ENCODE peak calls at places on chromosomes 3 and 15, in seven cellular contexts. One of them, this sample, is unnamed.

GRCh38 chr15:72312605-72313447 is 7.1 kb downstream of the CELF6 start:
- DNase-seq in activated T-helper 1 cell treated with anti-CD3 and anti-CD28 coated beads, Interleukin-12 subunit alpha, Interleukin-12 subunit beta, Interleukin-2, Interleukin-4 antibody, amounts not matched to agents 30 ng/mL and 10 ng/mL and 1 ng/mL, durations not matched to agents 14 hours and 24 hours and 36 hours: peak
- DNase-seq in GM04504: peak
- DNase-seq in endothelial cell: peak
- DNase-seq in kidney epithelial cell: peak
- DNase-seq in activated CD4-positive, alpha-beta T cell treated with anti-CD3 and anti-CD28 coated beads, Interleukin-2, amount 10 ng/mL, durations not matched to agents 7 days and 5 days: peak
- DNase-seq in AG09319: peak
- DNase-seq in this sample: peak

GRCh38 chr15:69403611-69404010 is 10.5 kb upstream of the KIF23 start:
- DNase-seq in activated T-helper 1 cell treated with anti-CD3 and anti-CD28 coated beads, Interleukin-12 subunit alpha, Interleukin-12 subunit beta, Interleukin-2, Interleukin-4 antibody, amounts not matched to agents 30 ng/mL and 10 ng/mL and 1 ng/mL, durations not matched to agents 14 hours and 24 hours and 36 hours: no peak
- DNase-seq in AG09319: peak
- DNase-seq in endothelial cell: no peak
- DNase-seq in GM04504: peak
- DNase-seq in activated CD4-positive, alpha-beta T cell treated with anti-CD3 and anti-CD28 coated beads, Interleukin-2, amount 10 ng/mL, durations not matched to agents 7 days and 5 days: no peak
- DNase-seq in kidney epithelial cell: no peak
- DNase-seq in this sample: no peak

GRCh38 chr3:65793495-65794200 is 245.1 kb downstream of the MAGI1 start:
- DNase-seq in endothelial cell: no peak
- DNase-seq in kidney epithelial cell: no peak
- DNase-seq in activated CD4-positive, alpha-beta T cell treated with anti-CD3 and anti-CD28 coated beads, Interleukin-2, amount 10 ng/mL, durations not matched to agents 7 days and 5 days: no peak
- DNase-seq in activated T-helper 1 cell treated with anti-CD3 and anti-CD28 coated beads, Interleukin-12 subunit alpha, Interleukin-12 subunit beta, Interleukin-2, Interleukin-4 antibody, amounts not matched to agents 30 ng/mL and 10 ng/mL and 1 ng/mL, durations not matched to agents 14 hours and 24 hours and 36 hours: no peak
- DNase-seq in GM04504: no peak
- DNase-seq in AG09319: no peak
- DNase-seq in this sample: no peak

GRCh38 chr15:51917493-51917892 is 54.1 kb downstream of the LEO1 start:
- DNase-seq in activated T-helper 1 cell treated with anti-CD3 and anti-CD28 coated beads, Interleukin-12 subunit alpha, Interleukin-12 subunit beta, Interleukin-2, Interleukin-4 antibody, amounts not matched to agents 30 ng/mL and 10 ng/mL and 1 ng/mL, durations not matched to agents 14 hours and 24 hours and 36 hours: no peak
- DNase-seq in kidney epithelial cell: peak
- DNase-seq in activated CD4-positive, alpha-beta T cell treated with anti-CD3 and anti-CD28 coated beads, Interleukin-2, amount 10 ng/mL, durations not matched to agents 7 days and 5 days: no peak
- DNase-seq in endothelial cell: peak
- DNase-seq in AG09319: no peak
- DNase-seq in GM04504: no peak
- DNase-seq in this sample: no peak

GRCh38 chr3:134039161-134039862 is 9.6 kb upstream of the SLCO2A1 start:
- DNase-seq in endothelial cell: no peak
- DNase-seq in GM04504: no peak
- DNase-seq in activated CD4-positive, alpha-beta T cell treated with anti-CD3 and anti-CD28 coated beads, Interleukin-2, amount 10 ng/mL, durations not matched to agents 7 days and 5 days: no peak
- DNase-seq in kidney epithelial cell: no peak
- DNase-seq in AG09319: no peak
- DNase-seq in activated T-helper 1 cell treated with anti-CD3 and anti-CD28 coated beads, Interleukin-12 subunit alpha, Interleukin-12 subunit beta, Interleukin-2, Interleukin-4 antibody, amounts not matched to agents 30 ng/mL and 10 ng/mL and 1 ng/mL, durations not matched to agents 14 hours and 24 hours and 36 hours: no peak
- DNase-seq in this sample: no peak

GRCh38 chr3:195755391-195755790 is 34.6 kb downstream of the MUC20 start:
- DNase-seq in endothelial cell: no peak
- DNase-seq in GM04504: no peak
- DNase-seq in activated T-helper 1 cell treated with anti-CD3 and anti-CD28 coated beads, Interleukin-12 subunit alpha, Interleukin-12 subunit beta, Interleukin-2, Interleukin-4 antibody, amounts not matched to agents 30 ng/mL and 10 ng/mL and 1 ng/mL, durations not matched to agents 14 hours and 24 hours and 36 hours: no peak
- DNase-seq in activated CD4-positive, alpha-beta T cell treated with anti-CD3 and anti-CD28 coated beads, Interleukin-2, amount 10 ng/mL, durations not matched to agents 7 days and 5 days: no peak
- DNase-seq in kidney epithelial cell: no peak
- DNase-seq in AG09319: no peak
- DNase-seq in this sample: no peak

GRCh38 chr3:144586382-144586781 is 614.8 kb downstream of the DIPK2A start:
- DNase-seq in activated CD4-positive, alpha-beta T cell treated with anti-CD3 and anti-CD28 coated beads, Interleukin-2, amount 10 ng/mL, durations not matched to agents 7 days and 5 days: no peak
- DNase-seq in GM04504: peak
- DNase-seq in endothelial cell: no peak
- DNase-seq in AG09319: peak
- DNase-seq in kidney epithelial cell: no peak
- DNase-seq in activated T-helper 1 cell treated with anti-CD3 and anti-CD28 coated beads, Interleukin-12 subunit alpha, Interleukin-12 subunit beta, Interleukin-2, Interleukin-4 antibody, amounts not matched to agents 30 ng/mL and 10 ng/mL and 1 ng/mL, durations not matched to agents 14 hours and 24 hours and 36 hours: no peak
- DNase-seq in this sample: no peak

GRCh38 chr15:68801572-68802148 is 19.0 kb downstream of the ANP32A start:
- DNase-seq in AG09319: no peak
- DNase-seq in GM04504: no peak
- DNase-seq in endothelial cell: no peak
- DNase-seq in activated T-helper 1 cell treated with anti-CD3 and anti-CD28 coated beads, Interleukin-12 subunit alpha, Interleukin-12 subunit beta, Interleukin-2, Interleukin-4 antibody, amounts not matched to agents 30 ng/mL and 10 ng/mL and 1 ng/mL, durations not matched to agents 14 hours and 24 hours and 36 hours: no peak
- DNase-seq in activated CD4-positive, alpha-beta T cell treated with anti-CD3 and anti-CD28 coated beads, Interleukin-2, amount 10 ng/mL, durations not matched to agents 7 days and 5 days: no peak
- DNase-seq in kidney epithelial cell: no peak
- DNase-seq in this sample: no peak

GRCh38 chr15:94327356-94327936 is 96.1 kb downstream of the MCTP2 start:
- DNase-seq in activated CD4-positive, alpha-beta T cell treated with anti-CD3 and anti-CD28 coated beads, Interleukin-2, amount 10 ng/mL, durations not matched to agents 7 days and 5 days: peak
- DNase-seq in endothelial cell: peak
- DNase-seq in kidney epithelial cell: no peak
- DNase-seq in GM04504: peak
- DNase-seq in AG09319: no peak
- DNase-seq in activated T-helper 1 cell treated with anti-CD3 and anti-CD28 coated beads, Interleukin-12 subunit alpha, Interleukin-12 subunit beta, Interleukin-2, Interleukin-4 antibody, amounts not matched to agents 30 ng/mL and 10 ng/mL and 1 ng/mL, durations not matched to agents 14 hours and 24 hours and 36 hours: no peak
- DNase-seq in this sample: no peak

GRCh38 chr3:171981271-171981605 is 58.1 kb upstream of the FNDC3B start:
- DNase-seq in GM04504: no peak
- DNase-seq in endothelial cell: no peak
- DNase-seq in activated CD4-positive, alpha-beta T cell treated with anti-CD3 and anti-CD28 coated beads, Interleukin-2, amount 10 ng/mL, durations not matched to agents 7 days and 5 days: no peak
- DNase-seq in AG09319: no peak
- DNase-seq in kidney epithelial cell: no peak
- DNase-seq in activated T-helper 1 cell treated with anti-CD3 and anti-CD28 coated beads, Interleukin-12 subunit alpha, Interleukin-12 subunit beta, Interleukin-2, Interleukin-4 antibody, amounts not matched to agents 30 ng/mL and 10 ng/mL and 1 ng/mL, durations not matched to agents 14 hours and 24 hours and 36 hours: no peak
- DNase-seq in this sample: no peak

This sample was measured in NK-92 treated with Interleukin-12 subunit alpha and Interleukin-12 subunit beta, amount 100 ng/mL, for 24 hours.